ENCODE peak calls at places on chromosomes 5 and 9, in four cellular contexts. B is suprapubic skin, N is uterus, J is neuronal stem cell. S is an unnamed sample.
A peak's percentile ranks its signal among the peaks of the same experiment; 100 is the strongest.

GRCh38 chr5:69517763-69518212 is 25.2 kb downstream of the OCLN start:
- DNase-seq in J (no peak), N (no peak), B (no peak), S (no peak)

GRCh38 chr5:23234153-23234729 is 273.2 kb upstream of the PRDM9 start:
- DNase-seq in J (no peak), N (no peak), B (no peak), S (no peak)

GRCh38 chr5:96093890-96094381 is 132.3 kb upstream of the ELL2 start:
- DNase-seq in J (no peak), N (no peak), B (no peak), S (no peak)

GRCh38 chr5:69510694-69511093 is 18.1 kb downstream of the OCLN start:
- DNase-seq in N (no peak), B (no peak), J (no peak), S (no peak)

GRCh38 chr5:33662721-33663435 is 222.1 kb downstream of the TARS1 start:
- DNase-seq in B (no peak), N (no peak), J (no peak), S (no peak)

GRCh38 chr5:172127581-172127980 is 60.4 kb downstream of the STK10 start:
- DNase-seq in N (no peak), J (no peak), B (peak; percentile 27), S (no peak)

GRCh38 chr5:127754259-127754658 is 51.1 kb downstream of the CCDC192 start:
- DNase-seq in J (no peak), N (no peak), B (no peak), S (no peak)

GRCh38 chr5:52684056-52684455 is 103.7 kb upstream of the ITGA1 start:
- DNase-seq in N (no peak), J (no peak), B (no peak), S (no peak)

GRCh38 chr5:27472000-27472763 is 433.8 kb upstream of the CDH9 start:
- DNase-seq in J (peak; percentile 56), B (no peak), N (no peak), S (no peak)

GRCh38 chr5:102483736-102484135 is 15.1 kb downstream of the SLCO6A1 start:
- DNase-seq in J (no peak), B (no peak), N (no peak), S (no peak)

GRCh38 chr5:109145139-109145538 is 264.6 kb downstream of the PJA2 start:
- DNase-seq in N (no peak), J (no peak), B (no peak), S (no peak)

GRCh38 chr9:14004110-14004509 is 309.8 kb downstream of the NFIB start:
- DNase-seq in B (no peak), N (no peak), J (no peak), S (no peak)

GRCh38 chr5:71533614-71534013 is 53.5 kb upstream of the MCCC2 start:
- DNase-seq in J (no peak), N (no peak), B (no peak), S (no peak)

GRCh38 chr5:40678021-40678939 is 1.4 kb upstream of the PTGER4 start:
- DNase-seq in N (no peak), J (no peak), B (no peak), S (no peak)

GRCh38 chr5:171425596-171426244 is 6.3 kb downstream of the FGF18 start:
- DNase-seq in N (peak; percentile 0), B (peak; percentile 22), J (no peak), S (no peak)

GRCh38 chr9:110886832-110887231 is 151.4 kb downstream of the LPAR1 start:
- DNase-seq in N (no peak), J (no peak), B (no peak), S (no peak)

GRCh38 chr9:109765821-109766220 is 14.2 kb upstream of the PALM2AKAP2 start:
- DNase-seq in B (no peak), J (no peak), N (no peak), S (no peak)

GRCh38 chr5:78803386-78803785 is 154.8 kb upstream of the LHFPL2 start:
- DNase-seq in B (peak; percentile 86), N (peak; percentile 87), J (no peak), S (peak; percentile 85)

GRCh38 chr5:33738097-33738496 is 153.7 kb downstream of the ADAMTS12 start:
- DNase-seq in N (no peak), J (no peak), B (no peak), S (no peak)

GRCh38 chr5:32115985-32116384 is 58.1 kb downstream of the GOLPH3 start:
- DNase-seq in J (no peak), N (no peak), B (no peak), S (no peak)

GRCh38 chr5:138942066-138942465 is 66.9 kb upstream of the LRRTM2 start:
- DNase-seq in N (no peak), B (no peak), J (no peak), S (no peak)

GRCh38 chr9:28926311-28926710 is 1353.0 kb upstream of the C9orf72 start:
- DNase-seq in J (no peak), B (no peak), N (no peak), S (no peak)

GRCh38 chr9:136864996-136865767 is 926 bp downstream of the EDF1 start:
- DNase-seq in N (no peak), B (no peak), J (no peak), S (peak; percentile 41)

GRCh38 chr5:173581408-173582197 is 34.8 kb downstream of the BOD1 start:
- DNase-seq in J (peak; percentile 64), N (no peak), B (no peak), S (no peak)

GRCh38 chr5:170832241-170832640 is 29.6 kb upstream of the RANBP17 start:
- DNase-seq in B (no peak), N (no peak), J (no peak), S (no peak)

GRCh38 chr9:84856181-84856632 is 186.7 kb downstream of the NTRK2 start:
- DNase-seq in B (no peak), J (no peak), N (peak; percentile 38), S (peak; percentile 52)

GRCh38 chr9:83503881-83504280 is 34.3 kb downstream of the FRMD3 start:
- DNase-seq in B (no peak), N (no peak), J (no peak), S (no peak)

GRCh38 chr5:54309237-54309636 is 1.1 kb downstream of the ARL15 start:
- DNase-seq in B (no peak), J (no peak), N (no peak), S (no peak)

GRCh38 chr9:89353989-89354388 is 35.7 kb downstream of the SECISBP2 start:
- DNase-seq in B (no peak), N (no peak), J (no peak), S (no peak)

GRCh38 chr9:132849168-132849831 is 28.8 kb downstream of the AK8 start:
- DNase-seq in J (no peak), N (no peak), B (no peak), S (no peak)

GRCh38 chr9:114539718-114540410 is 34.6 kb upstream of the WHRN start:
- DNase-seq in J (no peak), N (no peak), B (no peak), S (no peak)

GRCh38 chr5:5421149-5421960 is 1.1 kb upstream of the ICE1 start:
- DNase-seq in N (no peak), B (no peak), J (peak; percentile 12), S (no peak)

GRCh38 chr5:148623741-148624140 is 30.6 kb downstream of the HTR4 start:
- DNase-seq in J (no peak), N (no peak), B (no peak), S (no peak)

GRCh38 chr5:87308024-87308423 is 40.3 kb downstream of the RASA1 start:
- DNase-seq in B (no peak), J (no peak), N (no peak), S (no peak)

GRCh38 chr9:112028242-112029221 is 131.9 kb downstream of the UGCG start:
- DNase-seq in J (no peak), B (no peak), N (no peak), S (no peak)

GRCh38 chr9:106334081-106334480 is 528.9 kb upstream of the ZNF462 start:
- DNase-seq in N (no peak), J (no peak), B (no peak), S (no peak)

GRCh38 chr5:102762095-102762534 is 7.0 kb downstream of the PAM start:
- DNase-seq in B (no peak), J (no peak), N (no peak), S (no peak)

GRCh38 chr9:121326130-121326838 is 43.8 kb downstream of the STOM start:
- DNase-seq in J (peak; percentile 4), N (peak; percentile 92), B (peak; percentile 96), S (peak; percentile 98)

GRCh38 chr9:121326924-121327613 is 43.0 kb downstream of the STOM start:
- DNase-seq in J (no peak), N (no peak), B (no peak), S (no peak)

GRCh38 chr9:121324755-121325154 is 45.3 kb downstream of the STOM start:
- DNase-seq in B (no peak), J (no peak), N (no peak), S (no peak)

GRCh38 chr9:121324316-121324715 is 45.7 kb downstream of the STOM start:
- DNase-seq in J (no peak), B (no peak), N (no peak), S (no peak)

GRCh38 chr9:121325387-121325786 is 44.7 kb downstream of the STOM start:
- DNase-seq in J (no peak), B (no peak), N (no peak), S (no peak)
- H3K36me3 ChIP-seq in J (no peaks in the 10 kb centered on the region), B (peaks cover 82% of the 10 kb centered on the region), N (no peaks in the 10 kb centered on the region), S (no peaks in the 10 kb centered on the region)

GRCh38 chr5:1292139-1292538 is 2.7 kb downstream of the TERT start:
- DNase-seq in N (no peak), J (no peak), B (peak; percentile 25), S (no peak)
- H3K4me3 ChIP-seq in N (no peak overlapping the region), J (no peak overlapping the region), B (no peak overlapping the region), S (no peak overlapping the region)

GRCh38 chr9:115939065-115939765 is 214.4 kb upstream of the PAPPA start:
- DNase-seq in N (no peak), B (no peak), J (no peak), S (no peak)
- H3K27ac ChIP-seq in N (no peak overlapping the region), B (no peak overlapping the region), J (no peak overlapping the region), S (no peak overlapping the region)

GRCh38 chr5:168557389-168557788 is 21.8 kb downstream of the PANK3 start:
- DNase-seq in J (no peak), B (no peak), N (no peak), S (no peak)
- H3K36me3 ChIP-seq in J (peaks cover 31% of the 10 kb centered on the region), B (peaks cover 34% of the 10 kb centered on the region), N (no peaks in the 10 kb centered on the region), S (peaks cover 3% of the 10 kb centered on the region)

GRCh38 chr5:177359451-177359851 is 1.7 kb downstream of the RGS14 start:
- DNase-seq in J (no peak), B (no peak), N (no peak), S (no peak)

GRCh38 chr5:177357459-177358332 is at the start of gene RGS14:
- DNase-seq in N (no peak), B (no peak), J (no peak), S (no peak)

GRCh38 chr5:177359860-177360259 is 2.1 kb downstream of the RGS14 start:
- DNase-seq in N (no peak), B (no peak), J (no peak), S (no peak)

GRCh38 chr5:177356756-177357458 is 817 bp upstream of the RGS14 start:
- DNase-seq in N (no peak), B (no peak), J (no peak), S (no peak)

GRCh38 chr5:177358333-177358939 is 712 bp downstream of the RGS14 start:
- DNase-seq in J (no peak), N (no peak), B (no peak), S (no peak)
- H3K4me3 ChIP-seq in J (peak overlapping the region; percentile 4), N (peak overlapping the region; percentile 9), B (peak overlapping the region; percentile 47), S (no peak overlapping the region)